ENCODE peak calls at places on chromosomes 16 and 17, in seven cellular contexts. D, M, V, E, N, H and F are unnamed samples.

GRCh38 chr17:74437702-74438101 is 5.8 kb downstream of the GPRC5C start:
- DNase-seq in D (no peak), M (no peak), V (no peak), E (no peak), N (no peak), H (no peak), F (no peak)

GRCh38 chr16:71629617-71630016 is 3.6 kb downstream of the MARVELD3 start:
- DNase-seq in D (no peak), M (no peak), V (no peak), E (no peak), N (no peak), H (no peak), F (no peak)

GRCh38 chr16:4729876-4730275 is 4.2 kb downstream of the ANKS3 start:
- DNase-seq in D (no peak), M (no peak), V (no peak), E (no peak), N (no peak), H (no peak), F (no peak)

GRCh38 chr17:1179635-1180433 is at the start of gene ABR:
- DNase-seq in D (peak), M (peak), V (no peak), E (peak), N (no peak), H (peak), F (peak)

GRCh38 chr17:50055426-50056216 is at the start of gene ITGA3:
- DNase-seq in D (peak), M (peak), V (peak), E (peak), N (peak), H (peak), F (peak)

GRCh38 chr17:44786551-44787081 is 27.8 kb downstream of the ADAM11 start:
- DNase-seq in D (no peak), M (no peak), V (no peak), E (no peak), N (no peak), H (no peak), F (no peak)

GRCh38 chr17:60333628-60334031 is 58.3 kb downstream of the USP32 start:
- DNase-seq in D (no peak), M (no peak), V (no peak), E (no peak), N (no peak), H (no peak), F (no peak)

GRCh38 chr17:42436401-42436800 is 13.3 kb upstream of the CAVIN1 start:
- DNase-seq in D (no peak), M (no peak), V (peak), E (no peak), N (no peak), H (no peak), F (no peak)

GRCh38 chr17:55161935-55162555 is 102.7 kb upstream of the HLF start:
- DNase-seq in D (no peak), M (no peak), V (peak), E (no peak), N (no peak), H (no peak), F (no peak)

GRCh38 chr17:10205549-10206185 is 7.3 kb upstream of the GAS7 start:
- DNase-seq in D (peak), M (no peak), V (no peak), E (no peak), N (no peak), H (no peak), F (no peak)

GRCh38 chr17:65504141-65504540 is 57.3 kb downstream of the AXIN2 start:
- DNase-seq in D (no peak), M (no peak), V (no peak), E (no peak), N (no peak), H (no peak), F (no peak)

GRCh38 chr16:85386467-85387170 is 226.5 kb upstream of the GSE1 start:
- DNase-seq in D (no peak), M (no peak), V (no peak), E (no peak), N (no peak), H (peak), F (no peak)

GRCh38 chr17:50173335-50173941 is 7.6 kb downstream of the SGCA start:
- DNase-seq in D (no peak), M (no peak), V (no peak), E (peak), N (no peak), H (no peak), F (no peak)

GRCh38 chr17:47325176-47325575 is 1.4 kb downstream of the EFCAB13 start:
- DNase-seq in D (no peak), M (peak), V (no peak), E (no peak), N (no peak), H (no peak), F (no peak)

GRCh38 chr17:51598824-51599223 is 338.5 kb downstream of the UTP18 start:
- DNase-seq in D (no peak), M (no peak), V (no peak), E (no peak), N (peak), H (no peak), F (no peak)

GRCh38 chr16:1429026-1429425 is 1.9 kb upstream of the PERCC1 start:
- DNase-seq in D (no peak), M (no peak), V (no peak), E (no peak), N (no peak), H (no peak), F (no peak)

GRCh38 chr16:74224828-74225227 is 71.8 kb upstream of the PSMD7 start:
- DNase-seq in D (no peak), M (no peak), V (peak), E (no peak), N (no peak), H (no peak), F (no peak)

GRCh38 chr16:70749681-70750601 is 51.0 kb downstream of the VAC14 start:
- DNase-seq in D (no peak), M (no peak), V (no peak), E (peak), N (no peak), H (peak), F (no peak)

GRCh38 chr16:57747496-57747895 is 11.9 kb downstream of the KATNB1 start:
- DNase-seq in D (no peak), M (no peak), V (no peak), E (peak), N (no peak), H (no peak), F (no peak)

GRCh38 chr16:4261557-4262172 is 11.2 kb downstream of the TFAP4 start:
- DNase-seq in D (peak), M (peak), V (no peak), E (peak), N (no peak), H (peak), F (no peak)

GRCh38 chr17:37069087-37069486 is 120.3 kb downstream of the AATF start:
- DNase-seq in D (no peak), M (no peak), V (no peak), E (no peak), N (no peak), H (no peak), F (no peak)

GRCh38 chr17:37065486-37066321 is 117.0 kb downstream of the AATF start:
- DNase-seq in D (no peak), M (no peak), V (no peak), E (no peak), N (no peak), H (no peak), F (no peak)

GRCh38 chr17:37068266-37068665 is 119.5 kb downstream of the AATF start:
- DNase-seq in D (no peak), M (no peak), V (peak), E (no peak), N (no peak), H (no peak), F (no peak)

GRCh38 chr17:37066322-37066905 is 117.7 kb downstream of the AATF start:
- DNase-seq in D (no peak), M (no peak), V (no peak), E (no peak), N (no peak), H (no peak), F (no peak)

DNA sequence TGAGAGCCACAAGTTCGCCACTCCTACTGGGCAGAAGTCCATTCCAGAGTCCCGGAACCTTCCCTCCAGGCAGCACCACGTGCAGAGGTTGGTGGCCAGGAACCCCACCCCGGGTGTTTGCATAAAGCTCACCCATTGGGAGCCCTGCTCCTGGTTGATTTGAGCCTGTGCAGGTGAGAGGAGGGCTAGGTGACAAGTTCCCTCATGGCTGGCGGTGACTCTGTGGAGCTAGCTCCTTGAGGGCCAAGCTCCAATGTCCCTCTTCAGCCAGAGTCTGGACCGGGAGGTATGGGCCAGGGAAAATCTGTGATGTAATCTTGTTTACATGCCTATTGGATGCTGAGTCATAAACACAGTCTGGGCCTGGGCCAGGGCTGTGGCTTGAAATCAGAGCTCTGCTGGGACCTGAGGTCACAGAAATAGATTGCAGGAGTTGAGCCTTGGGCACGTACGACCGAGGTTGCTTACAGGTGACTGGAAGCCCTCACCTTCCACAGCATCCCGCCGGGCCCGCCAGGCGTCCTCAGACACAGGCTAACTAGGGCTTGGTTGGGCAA is 118.9 kb downstream of the AATF start:
- DNase-seq in D (no peak), M (no peak), V (peak), E (no peak), N (no peak), H (peak), F (no peak)
- H3K4me3 ChIP-seq in D (no peak), M (no peak), V (no peak), E (no peak), N (no peak), H (no peak), F (no peak)

DNA sequence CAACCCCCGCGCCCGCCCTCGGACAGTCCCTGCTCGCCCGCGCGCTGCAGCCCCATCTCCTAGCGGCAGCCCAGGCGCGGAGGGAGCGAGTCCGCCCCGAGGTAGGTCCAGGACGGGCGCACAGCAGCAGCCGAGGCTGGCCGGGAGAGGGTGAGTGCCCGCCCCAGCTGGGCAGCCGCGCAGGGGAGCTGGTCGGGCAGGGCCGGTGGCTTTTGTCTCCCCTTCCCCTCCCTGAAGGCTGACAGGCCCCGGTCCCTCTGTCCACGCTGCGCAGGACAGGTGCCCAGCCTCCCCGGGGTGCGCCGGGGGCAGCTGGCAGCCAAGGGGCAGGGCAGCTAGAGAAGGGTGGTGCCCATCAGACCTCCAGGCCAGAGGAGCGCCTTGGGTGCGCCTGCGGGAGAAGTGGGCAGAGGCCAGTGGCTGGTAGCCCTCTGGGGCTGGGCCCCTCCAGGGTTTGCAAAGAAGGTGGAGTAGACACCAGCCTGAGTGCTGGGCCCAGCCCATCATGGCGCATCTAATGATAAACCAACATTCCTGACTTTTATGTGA is 278 bp downstream of the ITGB4 start:
- DNase-seq in D (no peak), M (no peak), V (no peak), E (no peak), N (no peak), H (peak), F (no peak)
- H3K4me3 ChIP-seq in D (no peak), M (peak), V (no peak), E (peak), N (peak), H (peak), F (no peak)

GRCh38 chr17:4900231-4901107 is 1.1 kb downstream of the C17orf107 start:
- DNase-seq in D (peak), M (peak), V (no peak), E (peak), N (no peak), H (peak), F (peak)
- H3K4me3 ChIP-seq in D (peak), M (peak), V (peak), E (peak), N (peak), H (no peak), F (peak)

GRCh38 chr17:82051776-82052637 is at the start of the genes GPS1 and RFNG:
- DNase-seq in D (peak), M (peak), V (no peak), E (peak), N (no peak), H (peak), F (peak)

GRCh38 chr17:82050761-82051641 is 610 bp downstream of the RFNG start:
- DNase-seq in D (no peak), M (peak), V (no peak), E (no peak), N (no peak), H (peak), F (no peak)

GRCh38 chr17:82053556-82054263 is 2.0 kb downstream of the GPS1 start:
- DNase-seq in D (no peak), M (peak), V (no peak), E (no peak), N (no peak), H (peak), F (no peak)

GRCh38 chr17:82053130-82053529 is 1.4 kb downstream of the GPS1 start:
- DNase-seq in D (no peak), M (peak), V (no peak), E (no peak), N (no peak), H (no peak), F (no peak)

GRCh38 chr17:82052638-82053059 is 951 bp downstream of the GPS1 start:
- DNase-seq in D (no peak), M (no peak), V (no peak), E (no peak), N (no peak), H (no peak), F (no peak)
- H3K4me3 ChIP-seq in D (peak), M (peak), V (peak), E (peak), N (peak), H (peak), F (peak)

DNA sequence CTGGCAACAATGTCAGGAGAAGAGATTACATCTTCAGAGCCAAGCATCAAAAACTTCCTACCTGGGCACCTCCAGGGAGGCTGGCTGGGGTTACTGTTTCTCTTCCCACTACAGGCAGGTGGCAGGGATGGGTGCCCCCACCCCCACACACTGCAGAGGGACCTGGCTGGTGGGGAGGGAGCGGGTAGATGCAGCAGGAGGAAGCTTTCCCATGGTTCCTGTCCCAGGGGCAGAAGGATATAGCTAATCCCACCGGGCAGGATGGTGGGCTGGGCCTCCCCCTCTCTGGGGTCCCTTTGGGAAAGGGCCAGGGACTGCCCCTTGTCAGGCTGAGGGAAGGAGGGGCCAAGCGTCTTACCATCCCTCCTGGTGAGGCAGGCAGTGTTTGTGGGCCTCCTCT is 16.7 kb upstream of the MTMR4 start:
- DNase-seq in D (no peak), M (no peak), V (no peak), E (peak), N (no peak), H (no peak), F (no peak)
- H3K4me3 ChIP-seq in D (no peak), M (no peak), V (peak), E (peak), N (peak), H (no peak), F (peak)

GRCh38 chr16:54285414-54286066 is 1.0 kb downstream of the IRX3 start:
- DNase-seq in D (no peak), M (no peak), V (no peak), E (peak), N (no peak), H (no peak), F (no peak)

GRCh38 chr16:54284319-54284930 is 2.2 kb downstream of the IRX3 start:
- DNase-seq in D (no peak), M (no peak), V (no peak), E (peak), N (no peak), H (peak), F (no peak)

GRCh38 chr16:54286067-54286329 is 589 bp downstream of the IRX3 start:
- DNase-seq in D (no peak), M (no peak), V (no peak), E (no peak), N (no peak), H (no peak), F (no peak)

GRCh38 chr16:54283735-54284318 is 2.8 kb downstream of the IRX3 start:
- DNase-seq in D (no peak), M (no peak), V (no peak), E (peak), N (no peak), H (no peak), F (no peak)

GRCh38 chr16:54284931-54285413 is 1.6 kb downstream of the IRX3 start:
- DNase-seq in D (no peak), M (no peak), V (no peak), E (peak), N (no peak), H (no peak), F (no peak)
- H3K4me3 ChIP-seq in D (no peak), M (no peak), V (peak), E (peak), N (peak), H (no peak), F (no peak)